ENCODE peak calls at places on chromosomes 5 and 9, in four cellular contexts. S is GM10248, U is NCI-H524, R is B cell. O is an unnamed sample.
A peak's percentile ranks its signal among the peaks of the same experiment; 100 is the strongest.

GRCh38 chr5:141758316-141758965 is 76.4 kb upstream of the ARAP3 start:
- DNase-seq in S (no peak), U (no peak), R (no peak), O (no peak)

GRCh38 chr5:157069949-157070348 is 11.0 kb upstream of the HAVCR1 start:
- DNase-seq in S (no peak), U (no peak), R (no peak), O (no peak)

GRCh38 chr9:6218099-6218502 is 2.5 kb downstream of the IL33 start:
- DNase-seq in S (no peak), U (no peak), R (no peak), O (no peak)

GRCh38 chr5:591746-592145 is 20.4 kb upstream of the CEP72 start:
- DNase-seq in S (no peak), U (no peak), R (no peak), O (no peak)

GRCh38 chr9:127805620-127806019 is 2.9 kb downstream of the FPGS start:
- DNase-seq in S (no peak), U (no peak), R (peak; percentile 42), O (no peak)

GRCh38 chr5:156559955-156560354 is 233.0 kb downstream of the SGCD start:
- DNase-seq in S (no peak), U (no peak), R (no peak), O (no peak)

GRCh38 chr9:37197158-37198033 is 77.0 kb downstream of the ZCCHC7 start:
- DNase-seq in S (peak; percentile 29), U (peak; percentile 82), R (peak; percentile 71), O (peak; percentile 22)

GRCh38 chr5:59496524-59497134 is 396.9 kb downstream of the PDE4D start:
- DNase-seq in S (peak; percentile 20), U (no peak), R (peak; percentile 8), O (no peak)

GRCh38 chr5:85140471-85140870 is 755.8 kb upstream of the EDIL3 start:
- DNase-seq in S (no peak), U (no peak), R (no peak), O (no peak)

GRCh38 chr5:127425037-127425436 is 92.4 kb upstream of the PRRC1 start:
- DNase-seq in S (no peak), U (peak; percentile 3), R (no peak), O (no peak)

GRCh38 chr9:77952641-77953341 is 78.8 kb downstream of the GNAQ start:
- DNase-seq in S (no peak), U (no peak), R (no peak), O (no peak)

GRCh38 chr5:134561871-134562296 is 36.4 kb downstream of the JADE2 start:
- DNase-seq in S (no peak), U (no peak), R (no peak), O (no peak)

O was measured in GM13977.